ENCODE peak calls at places on chromosomes 5 and 9, in six cellular contexts. X, Q, F, C, N and Z are unnamed samples.

GRCh38 chr9:677461-678097 is 163.9 kb upstream of the DMRT1 start:
- DNase-seq in N (no peak), C (no peak), Q (no peak), X (no peak), F (peak), Z (no peak)

GRCh38 chr5:84693256-84693655 is 308.6 kb upstream of the EDIL3 start:
- DNase-seq in X (no peak), N (no peak), C (no peak), F (no peak), Q (no peak), Z (no peak)

GRCh38 chr9:114271556-114272510 is 51.1 kb upstream of the ORM1 start:
- DNase-seq in Q (no peak), X (peak), C (peak), N (peak), F (peak), Z (peak)

GRCh38 chr9:135963938-135964337 is 2.8 kb upstream of the UBAC1 start:
- DNase-seq in Q (no peak), C (no peak), N (peak), X (no peak), F (no peak), Z (no peak)

GRCh38 chr5:88235828-88236227 is 32.8 kb downstream of the TMEM161B start:
- DNase-seq in F (no peak), C (peak), X (no peak), Q (no peak), N (no peak), Z (no peak)

GRCh38 chr5:141906972-141907371 is 16.7 kb upstream of the DELE1 start:
- DNase-seq in Q (no peak), X (no peak), N (no peak), F (no peak), C (no peak), Z (no peak)

GRCh38 chr5:139745800-139746690 is 49.6 kb upstream of the PSD2 start:
- DNase-seq in X (peak), C (peak), N (peak), F (peak), Q (no peak), Z (peak)

GRCh38 chr5:91123896-91124295 is 259.2 kb downstream of the ARRDC3 start:
- DNase-seq in N (no peak), X (no peak), C (no peak), F (no peak), Q (no peak), Z (no peak)

GRCh38 chr5:181239062-181239663 is 4.5 kb downstream of the RACK1 start:
- DNase-seq in F (no peak), Q (no peak), X (no peak), C (no peak), N (no peak), Z (no peak)
- TF ChIP-seq POLR2AphosphoS5 in F (no peak), Q (no peak), X (peak), C (no peak), N (no peak), Z (no peak)

GRCh38 chr9:92669890-92670708 is at the start of gene IPPK:
- DNase-seq in N (peak), Q (peak), F (peak), C (peak), X (peak), Z (peak)
- TF ChIP-seq POLR2AphosphoS5 in N (peak), Q (peak), F (peak), C (peak), X (peak), Z (peak)

DNA sequence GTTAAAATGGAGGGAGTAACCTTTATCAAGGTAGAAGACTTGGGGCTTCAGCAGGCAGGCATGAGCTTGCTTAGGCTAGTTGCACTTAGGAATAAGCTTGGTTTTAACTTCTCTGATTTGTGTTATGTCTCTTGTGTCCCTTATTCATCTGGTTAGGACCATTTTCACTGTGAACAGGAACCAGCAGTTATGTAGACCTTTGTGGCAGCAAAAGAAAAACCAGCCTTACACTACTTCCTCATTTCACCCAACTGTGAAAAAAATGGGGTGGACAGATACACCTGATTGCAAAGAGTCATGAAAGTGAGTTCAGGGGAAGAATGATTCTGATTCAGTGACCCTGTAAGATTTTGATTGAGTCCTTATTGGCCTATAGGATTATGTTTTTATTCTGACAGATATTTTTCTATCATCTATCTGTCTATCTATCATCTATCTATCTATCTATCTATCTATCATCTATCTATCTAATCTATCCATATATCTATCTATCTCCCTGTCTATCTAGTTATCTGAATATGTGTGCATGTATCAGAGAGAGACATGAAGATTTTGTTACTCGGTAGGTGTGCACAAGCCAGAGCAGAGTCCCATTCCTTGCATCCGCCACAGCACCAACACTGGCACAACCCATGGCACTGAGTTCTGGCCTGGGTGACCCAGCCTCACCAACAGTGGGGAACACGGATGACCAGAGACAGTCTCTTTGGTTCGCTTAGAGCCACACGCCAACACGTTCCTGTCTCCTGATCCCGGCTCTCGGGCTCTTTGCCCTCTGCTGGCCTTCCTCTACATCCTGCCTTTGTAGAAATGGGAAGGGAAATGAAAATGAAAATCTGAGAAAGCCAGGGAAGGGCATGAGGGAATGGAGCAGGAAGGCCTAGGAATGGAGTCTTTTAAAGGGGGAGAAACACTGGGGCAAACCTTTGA is 1.3 kb upstream of the ZNF366 start:
- DNase-seq in N (no peak), Q (no peak), F (no peak), X (no peak), C (no peak), Z (no peak)
- TF ChIP-seq POLR2AphosphoS5 in N (no peak), Q (no peak), F (no peak), X (no peak), C (no peak), Z (no peak)

GRCh38 chr5:61808091-61808490 is 476.0 kb downstream of the ZSWIM6 start:
- DNase-seq in F (no peak), Q (no peak), X (no peak), C (no peak), N (no peak), Z (no peak)

GRCh38 chr5:61811052-61811451 is 479.0 kb downstream of the ZSWIM6 start:
- DNase-seq in C (no peak), Q (no peak), N (no peak), X (no peak), F (no peak), Z (no peak)

GRCh38 chr5:61806491-61807020 is 474.5 kb downstream of the ZSWIM6 start:
- DNase-seq in N (no peak), X (no peak), Q (no peak), C (no peak), F (no peak), Z (no peak)

GRCh38 chr5:61808884-61809283 is 476.8 kb downstream of the ZSWIM6 start:
- DNase-seq in X (no peak), F (no peak), Q (no peak), C (no peak), N (peak), Z (no peak)

GRCh38 chr5:61809651-61810050 is 477.6 kb downstream of the ZSWIM6 start:
- DNase-seq in F (no peak), X (no peak), Q (no peak), N (peak), C (no peak), Z (no peak)
- TF ChIP-seq POLR2AphosphoS5 in F (no peak), X (no peak), Q (no peak), N (peak), C (no peak), Z (no peak)

DNA sequence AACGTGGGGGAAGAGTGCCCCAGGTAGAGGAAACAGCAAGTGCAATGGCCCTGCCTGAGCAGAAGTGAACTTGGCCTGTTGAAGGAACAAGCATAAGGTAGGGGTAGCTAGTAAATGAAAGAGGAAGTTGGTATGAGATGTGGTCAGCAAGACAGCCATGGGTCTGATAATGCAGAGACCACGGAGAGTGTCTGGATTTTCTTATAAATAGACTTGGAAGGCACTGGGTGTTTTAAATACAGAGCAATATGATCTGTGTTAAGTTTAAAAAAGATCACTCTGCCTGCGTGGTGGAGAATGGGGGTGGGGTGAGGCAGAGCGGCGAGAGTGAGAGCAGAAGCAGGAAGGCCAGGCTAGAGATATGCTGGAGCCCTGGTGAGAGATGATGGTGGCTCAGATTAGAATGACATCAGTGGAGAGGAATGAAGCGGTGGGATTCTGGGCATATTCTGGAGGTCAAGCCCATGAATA is 4.2 kb downstream of the ADAM19 start:
- DNase-seq in N (no peak), X (no peak), Q (peak), F (no peak), C (peak), Z (no peak)
- TF ChIP-seq POLR2AphosphoS5 in N (no peak), X (no peak), Q (no peak), F (no peak), C (no peak), Z (no peak)

GRCh38 chr5:150499437-150499956 is 8.4 kb upstream of the NDST1 start:
- DNase-seq in X (no peak), Q (no peak), C (no peak), F (no peak), N (no peak), Z (no peak)
- TF ChIP-seq POLR2AphosphoS5 in X (no peak), Q (no peak), C (no peak), F (no peak), N (no peak), Z (no peak)

GRCh38 chr9:33167084-33167948 is at the start of gene B4GALT1:
- DNase-seq in Q (peak), F (peak), N (peak), C (peak), X (peak), Z (peak)
- TF ChIP-seq POLR2AphosphoS5 in Q (peak), F (peak), N (peak), C (peak), X (peak), Z (peak)